ENCODE peak calls at places on chromosomes 3 and 15, in four cellular contexts. O, P, K and T are unnamed samples.

GRCh38 chr15:28935316-28935715 is 49.5 kb downstream of the APBA2 start:
- DNase-seq in K (no peak), P (no peak), O (no peak), T (no peak)

GRCh38 chr3:43286115-43286885 is at the start of gene SNRK:
- DNase-seq in K (peak; percentile 91), P (peak; percentile 73), O (peak; percentile 82), T (peak; percentile 95)

GRCh38 chr15:80977627-80978036 is 12.0 kb downstream of the MESD start:
- DNase-seq in K (peak; percentile 61), P (peak; percentile 63), O (peak; percentile 53), T (no peak)

GRCh38 chr3:124780767-124781485 is 50.7 kb downstream of the UMPS start:
- DNase-seq in K (peak; percentile 44), P (peak; percentile 71), O (peak; percentile 89), T (peak; percentile 72)

GRCh38 chr3:50494136-50494535 is 9.3 kb downstream of the CACNA2D2 start:
- DNase-seq in O (no peak), P (no peak), K (no peak), T (no peak)

GRCh38 chr15:93017521-93017920 is 71.5 kb downstream of the RGMA start:
- DNase-seq in K (no peak), P (no peak), O (no peak), T (no peak)

GRCh38 chr3:45771831-45772230 is 24.5 kb downstream of the SLC6A20 start:
- DNase-seq in O (no peak), K (no peak), P (no peak), T (peak; percentile 24)

GRCh38 chr3:171825222-171825828 is 15.0 kb upstream of the PLD1 start:
- DNase-seq in O (peak; percentile 52), P (peak; percentile 86), K (no peak), T (no peak)

GRCh38 chr3:194852345-194852744 is 166.7 kb downstream of the FAM43A start:
- DNase-seq in P (no peak), K (no peak), O (no peak), T (no peak)

GRCh38 chr3:59654120-59654952 is 604.5 kb upstream of the CFAP20DC start:
- DNase-seq in K (peak; percentile 48), O (peak; percentile 44), P (peak; percentile 45), T (no peak)